ENCODE peak calls at places on chromosomes 11 and 22, in eight cellular contexts. N, S, Q, R, E, G, W and V are unnamed samples.

GRCh38 chr22:24937114-24937513 is 9.4 kb downstream of the LHFPL7 start:
- DNase-seq in S (no peak), E (no peak), W (no peak), N (no peak), R (peak; percentile 43), Q (no peak), G (peak; percentile 7), V (no peak)

GRCh38 chr22:28831140-28832072 is 31.0 kb upstream of the XBP1 start:
- DNase-seq in Q (no peak), G (no peak), R (no peak), N (no peak), S (no peak), E (no peak), W (no peak), V (no peak)

GRCh38 chr11:70481625-70482528 is 83.5 kb downstream of the CTTN start:
- DNase-seq in G (peak; percentile 82), E (no peak), S (peak; percentile 25), W (no peak), N (no peak), R (no peak), Q (peak; percentile 18), V (no peak)

GRCh38 chr11:18322818-18323570 is 627 bp downstream of the GTF2H1 start:
- DNase-seq in W (no peak), N (no peak), R (peak; percentile 10), G (peak; percentile 20), S (no peak), Q (no peak), E (no peak), V (no peak)

GRCh38 chr11:67415501-67416304 is at the start of gene CARNS1:
- DNase-seq in G (no peak), Q (peak; percentile 56), W (no peak), R (peak; percentile 42), E (no peak), N (no peak), S (no peak), V (no peak)

GRCh38 chr11:130672911-130673310 is 224.5 kb downstream of the ADAMTS15 start:
- DNase-seq in S (no peak), G (peak; percentile 64), N (no peak), E (no peak), R (no peak), Q (no peak), W (no peak), V (no peak)

GRCh38 chr11:59200421-59200746 is 12.3 kb downstream of the MPEG1 start:
- DNase-seq in Q (no peak), W (no peak), S (no peak), R (no peak), N (no peak), G (no peak), E (no peak), V (no peak)

GRCh38 chr11:11578542-11578941 is 43.3 kb downstream of the GALNT18 start:
- DNase-seq in N (no peak), W (no peak), E (no peak), R (no peak), Q (no peak), S (peak; percentile 7), G (no peak), V (no peak)

GRCh38 chr11:68081691-68082090 is 39.5 kb downstream of the CHKA start:
- DNase-seq in N (no peak), R (no peak), S (no peak), Q (no peak), G (peak; percentile 50), E (no peak), W (no peak), V (no peak)

GRCh38 chr11:2913029-2913431 is 16.2 kb downstream of the PHLDA2 start:
- DNase-seq in S (no peak), W (no peak), R (no peak), G (peak; percentile 58), Q (no peak), E (no peak), N (no peak), V (no peak)

GRCh38 chr11:44334356-44335004 is 24.5 kb upstream of the ALX4 start:
- DNase-seq in N (no peak), W (no peak), Q (no peak), E (no peak), G (no peak), R (no peak), S (no peak), V (no peak)

GRCh38 chr11:134645576-134645975 is 233.5 kb upstream of the B3GAT1 start:
- DNase-seq in W (no peak), Q (no peak), S (no peak), R (no peak), E (no peak), N (no peak), G (no peak), V (no peak)

GRCh38 chr11:133927690-133928627 is 28.8 kb downstream of the IGSF9B start:
- DNase-seq in W (no peak), N (peak; percentile 58), Q (peak; percentile 45), G (peak; percentile 57), S (peak; percentile 55), E (peak; percentile 69), R (peak; percentile 99), V (peak; percentile 72)

GRCh38 chr11:10934293-10934850 is 76.5 kb upstream of the ZBED5 start:
- DNase-seq in W (no peak), N (no peak), G (no peak), E (peak; percentile 10), Q (no peak), S (no peak), R (peak; percentile 76), V (no peak)

GRCh38 chr22:39699631-39700348 is 129.2 kb downstream of the CACNA1I start:
- DNase-seq in R (no peak), G (no peak), W (no peak), N (no peak), Q (peak; percentile 19), E (no peak), S (no peak), V (no peak)

GRCh38 chr11:110991621-110992355 is 253.7 kb upstream of the POU2AF2 start:
- DNase-seq in N (no peak), Q (no peak), S (peak; percentile 53), R (peak; percentile 29), W (no peak), G (peak; percentile 65), E (no peak), V (no peak)

GRCh38 chr11:7204778-7205177 is 46.9 kb upstream of the SYT9 start:
- DNase-seq in S (no peak), R (no peak), W (no peak), Q (no peak), N (no peak), G (peak; percentile 63), E (no peak), V (no peak)

GRCh38 chr22:42299586-42300285 is 29.3 kb upstream of the TCF20 start:
- DNase-seq in R (no peak), N (peak; percentile 33), W (no peak), E (peak; percentile 45), Q (no peak), G (no peak), S (peak; percentile 32), V (no peak)

GRCh38 chr11:63779044-63779443 is 10.5 kb upstream of the ZFTA start:
- DNase-seq in W (no peak), Q (no peak), R (no peak), N (no peak), S (no peak), E (no peak), G (peak; percentile 27), V (no peak)